ENCODE peak calls at places on chromosome 3, in ten cellular contexts. One of them, this sample, is unnamed.

GRCh38 chr3:70049761-70050160 is 50.2 kb downstream of the SAMMSON start:
- DNase-seq in fibroblast of lung: peak
- DNase-seq in neuronal stem cell: no peak
- DNase-seq in OCI-LY7: no peak
- DNase-seq in MM.1S: no peak
- DNase-seq in HCT116: no peak
- DNase-seq in endothelial cell of umbilical vein: peak
- DNase-seq in K562: no peak
- DNase-seq in IMR-90: peak
- DNase-seq in GM23338: peak
- DNase-seq in this sample: no peak

GRCh38 chr3:140128217-140129137 is 193.5 kb downstream of the CLSTN2 start:
- DNase-seq in IMR-90: peak
- DNase-seq in HCT116: peak
- DNase-seq in GM23338: peak
- DNase-seq in MM.1S: no peak
- DNase-seq in fibroblast of lung: no peak
- DNase-seq in endothelial cell of umbilical vein: peak
- DNase-seq in neuronal stem cell: peak
- DNase-seq in K562: peak
- DNase-seq in OCI-LY7: peak
- DNase-seq in this sample: peak

GRCh38 chr3:196969001-196969659 is 497 bp upstream of the PIGZ start:
- DNase-seq in OCI-LY7: peak
- DNase-seq in K562: peak
- DNase-seq in endothelial cell of umbilical vein: peak
- DNase-seq in fibroblast of lung: no peak
- DNase-seq in IMR-90: no peak
- DNase-seq in MM.1S: peak
- DNase-seq in HCT116: no peak
- DNase-seq in GM23338: peak
- DNase-seq in neuronal stem cell: no peak
- DNase-seq in this sample: peak

GRCh38 chr3:143090486-143090885 is 29.1 kb upstream of the CHST2 start:
- DNase-seq in K562: no peak
- DNase-seq in MM.1S: no peak
- DNase-seq in OCI-LY7: no peak
- DNase-seq in GM23338: no peak
- DNase-seq in neuronal stem cell: no peak
- DNase-seq in IMR-90: no peak
- DNase-seq in HCT116: no peak
- DNase-seq in endothelial cell of umbilical vein: no peak
- DNase-seq in fibroblast of lung: no peak
- DNase-seq in this sample: no peak

GRCh38 chr3:45917146-45917885 is 25.9 kb upstream of the CXCR6 start:
- DNase-seq in K562: no peak
- DNase-seq in MM.1S: no peak
- DNase-seq in neuronal stem cell: no peak
- DNase-seq in GM23338: no peak
- DNase-seq in OCI-LY7: no peak
- DNase-seq in fibroblast of lung: no peak
- DNase-seq in HCT116: no peak
- DNase-seq in endothelial cell of umbilical vein: no peak
- DNase-seq in IMR-90: no peak
- DNase-seq in this sample: peak

GRCh38 chr3:119481079-119481478 is 12.3 kb downstream of the POGLUT1 start:
- DNase-seq in GM23338: no peak
- DNase-seq in neuronal stem cell: no peak
- DNase-seq in HCT116: no peak
- DNase-seq in MM.1S: no peak
- DNase-seq in endothelial cell of umbilical vein: no peak
- DNase-seq in IMR-90: peak
- DNase-seq in fibroblast of lung: no peak
- DNase-seq in K562: no peak
- DNase-seq in OCI-LY7: no peak
- DNase-seq in this sample: no peak

GRCh38 chr3:34725774-34726173 is 913.6 kb upstream of the ARPP21 start:
- DNase-seq in OCI-LY7: no peak
- DNase-seq in neuronal stem cell: peak
- DNase-seq in HCT116: no peak
- DNase-seq in MM.1S: no peak
- DNase-seq in GM23338: no peak
- DNase-seq in IMR-90: no peak
- DNase-seq in K562: no peak
- DNase-seq in endothelial cell of umbilical vein: no peak
- DNase-seq in fibroblast of lung: no peak
- DNase-seq in this sample: no peak

GRCh38 chr3:126721246-126721645 is 17.2 kb downstream of the CHCHD6 start:
- DNase-seq in K562: no peak
- DNase-seq in MM.1S: no peak
- DNase-seq in IMR-90: no peak
- DNase-seq in OCI-LY7: no peak
- DNase-seq in HCT116: no peak
- DNase-seq in endothelial cell of umbilical vein: no peak
- DNase-seq in neuronal stem cell: no peak
- DNase-seq in GM23338: no peak
- DNase-seq in fibroblast of lung: no peak
- DNase-seq in this sample: no peak

GRCh38 chr3:10845240-10845761 is 29.3 kb downstream of the SLC6A11 start:
- DNase-seq in IMR-90: no peak
- DNase-seq in GM23338: no peak
- DNase-seq in neuronal stem cell: no peak
- DNase-seq in OCI-LY7: no peak
- DNase-seq in HCT116: no peak
- DNase-seq in K562: no peak
- DNase-seq in MM.1S: no peak
- DNase-seq in endothelial cell of umbilical vein: no peak
- DNase-seq in fibroblast of lung: no peak
- DNase-seq in this sample: no peak

DNA sequence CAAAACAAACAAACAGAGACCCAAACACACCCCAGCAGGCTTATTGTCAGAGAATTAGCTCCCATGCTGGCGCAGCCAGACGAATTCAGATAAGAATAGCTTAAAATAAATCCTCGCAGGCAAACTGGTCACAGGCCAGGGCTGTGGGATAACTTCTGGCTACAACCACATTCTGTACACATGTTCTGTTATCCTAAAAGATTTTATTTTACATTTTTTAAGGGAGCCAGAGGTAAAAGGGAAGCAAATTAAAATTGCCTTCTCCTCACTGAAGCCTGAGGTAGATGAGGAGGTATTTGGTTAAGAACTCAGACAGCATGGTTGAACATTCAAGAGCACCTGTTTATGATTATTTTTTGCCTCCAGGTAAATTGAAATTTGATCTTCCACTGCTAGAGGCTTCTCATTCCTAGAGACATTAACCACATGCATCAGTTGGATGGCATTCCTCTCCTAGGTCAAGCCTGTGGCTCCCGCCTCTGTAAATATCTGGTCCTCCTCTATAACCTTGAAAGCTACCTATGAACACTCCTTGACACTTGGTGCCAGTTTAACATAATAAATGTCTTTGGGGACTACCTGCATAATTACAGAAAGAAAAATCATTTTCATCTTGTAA is 190.3 kb downstream of the SATB1 start:
- DNase-seq in endothelial cell of umbilical vein: no peak
- DNase-seq in HCT116: no peak
- DNase-seq in fibroblast of lung: no peak
- DNase-seq in IMR-90: no peak
- DNase-seq in MM.1S: no peak
- DNase-seq in neuronal stem cell: no peak
- DNase-seq in K562: no peak
- DNase-seq in OCI-LY7: no peak
- DNase-seq in GM23338: peak
- DNase-seq in this sample: no peak
- H2AFZ ChIP-seq in endothelial cell of umbilical vein: no peak
- H2AFZ ChIP-seq in HCT116: no peak
- H2AFZ ChIP-seq in fibroblast of lung: no peak
- H2AFZ ChIP-seq in IMR-90: no peak
- H2AFZ ChIP-seq in MM.1S: no peak
- H2AFZ ChIP-seq in neuronal stem cell: no peak
- H2AFZ ChIP-seq in K562: no peak
- H2AFZ ChIP-seq in OCI-LY7: no peak
- H2AFZ ChIP-seq in GM23338: no peak
- H2AFZ ChIP-seq in this sample: no peak

DNA sequence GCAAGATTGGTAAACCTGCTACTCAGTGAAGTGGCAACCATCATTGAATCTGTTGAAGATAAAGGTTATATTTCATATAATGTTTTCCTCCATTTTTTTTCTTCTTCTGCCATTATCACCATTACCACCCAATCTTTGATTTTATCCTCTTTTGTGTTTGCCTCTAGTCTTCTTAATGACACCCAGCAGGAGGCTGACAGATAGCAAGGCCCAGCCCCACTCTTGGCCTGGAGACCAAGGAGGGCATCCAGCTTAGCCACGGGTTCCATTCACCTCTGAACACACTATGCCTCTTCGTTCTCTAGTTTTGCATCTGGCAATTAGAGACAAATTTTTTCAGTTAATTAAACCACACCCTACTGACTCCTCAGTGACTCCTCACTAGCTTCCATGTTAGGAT is 129.7 kb downstream of the TPRG1 start:
- DNase-seq in fibroblast of lung: no peak
- DNase-seq in IMR-90: no peak
- DNase-seq in MM.1S: no peak
- DNase-seq in GM23338: no peak
- DNase-seq in HCT116: no peak
- DNase-seq in endothelial cell of umbilical vein: no peak
- DNase-seq in neuronal stem cell: no peak
- DNase-seq in OCI-LY7: no peak
- DNase-seq in K562: no peak
- DNase-seq in this sample: no peak
- H3K4me3 ChIP-seq in fibroblast of lung: no peak
- H3K4me3 ChIP-seq in IMR-90: no peak
- H3K4me3 ChIP-seq in MM.1S: no peak
- H3K4me3 ChIP-seq in GM23338: no peak
- H3K4me3 ChIP-seq in HCT116: no peak
- H3K4me3 ChIP-seq in endothelial cell of umbilical vein: no peak
- H3K4me3 ChIP-seq in neuronal stem cell: no peak
- H3K4me3 ChIP-seq in OCI-LY7: no peak
- H3K4me3 ChIP-seq in K562: no peak
- H3K4me3 ChIP-seq in this sample: no peak

GRCh38 chr3:22980346-22980745 is 222.8 kb upstream of the UBE2E2 start:
- DNase-seq in GM23338: no peak
- DNase-seq in IMR-90: peak
- DNase-seq in HCT116: no peak
- DNase-seq in fibroblast of lung: peak
- DNase-seq in OCI-LY7: no peak
- DNase-seq in endothelial cell of umbilical vein: no peak
- DNase-seq in MM.1S: no peak
- DNase-seq in neuronal stem cell: no peak
- DNase-seq in K562: no peak
- DNase-seq in this sample: no peak

GRCh38 chr3:22981176-22981575 is 222.0 kb upstream of the UBE2E2 start:
- DNase-seq in IMR-90: no peak
- DNase-seq in neuronal stem cell: no peak
- DNase-seq in OCI-LY7: no peak
- DNase-seq in GM23338: no peak
- DNase-seq in endothelial cell of umbilical vein: no peak
- DNase-seq in K562: no peak
- DNase-seq in fibroblast of lung: peak
- DNase-seq in MM.1S: no peak
- DNase-seq in HCT116: no peak
- DNase-seq in this sample: no peak

GRCh38 chr3:22977042-22977441 is 226.1 kb upstream of the UBE2E2 start:
- DNase-seq in MM.1S: no peak
- DNase-seq in IMR-90: no peak
- DNase-seq in HCT116: no peak
- DNase-seq in K562: no peak
- DNase-seq in GM23338: no peak
- DNase-seq in endothelial cell of umbilical vein: no peak
- DNase-seq in fibroblast of lung: no peak
- DNase-seq in neuronal stem cell: no peak
- DNase-seq in OCI-LY7: no peak
- DNase-seq in this sample: no peak

GRCh38 chr3:22979581-22979980 is 223.5 kb upstream of the UBE2E2 start:
- DNase-seq in IMR-90: no peak
- DNase-seq in GM23338: no peak
- DNase-seq in K562: no peak
- DNase-seq in MM.1S: peak
- DNase-seq in OCI-LY7: no peak
- DNase-seq in neuronal stem cell: no peak
- DNase-seq in fibroblast of lung: no peak
- DNase-seq in HCT116: no peak
- DNase-seq in endothelial cell of umbilical vein: no peak
- DNase-seq in this sample: no peak

DNA sequence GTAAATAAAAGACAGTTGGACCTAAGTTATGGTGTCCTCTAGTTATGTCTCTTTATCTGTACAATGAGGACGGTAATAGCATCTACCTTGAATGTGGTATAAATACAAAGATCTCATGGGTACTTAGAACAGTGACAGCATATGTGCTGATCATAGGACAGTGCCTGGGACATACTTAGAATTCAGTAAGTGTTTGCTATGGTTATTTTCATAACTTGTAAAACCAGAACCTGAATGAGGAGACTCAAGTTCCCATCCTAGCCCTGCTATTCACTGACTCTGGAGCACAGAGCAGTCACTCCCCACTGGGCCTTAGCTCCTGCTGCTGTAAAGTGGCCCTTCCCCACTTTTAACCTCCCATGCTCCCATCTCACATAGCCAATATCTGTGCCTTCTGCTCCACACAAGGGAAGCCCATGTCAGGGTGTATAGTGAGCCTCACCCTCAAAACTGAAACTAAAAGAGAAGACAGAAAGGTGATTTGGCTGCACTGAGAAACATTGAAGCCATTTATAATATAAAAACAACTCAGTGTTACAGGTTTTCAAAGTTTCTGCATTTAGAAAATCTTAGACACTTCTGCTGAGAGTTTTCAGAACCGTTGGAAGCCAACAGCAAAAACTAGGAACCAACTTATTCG is 225.4 kb upstream of the UBE2E2 start:
- DNase-seq in HCT116: no peak
- DNase-seq in OCI-LY7: no peak
- DNase-seq in fibroblast of lung: no peak
- DNase-seq in endothelial cell of umbilical vein: no peak
- DNase-seq in IMR-90: no peak
- DNase-seq in MM.1S: peak
- DNase-seq in K562: no peak
- DNase-seq in GM23338: no peak
- DNase-seq in neuronal stem cell: no peak
- DNase-seq in this sample: no peak
- H2AFZ ChIP-seq in HCT116: no peak
- H2AFZ ChIP-seq in OCI-LY7: no peak
- H2AFZ ChIP-seq in fibroblast of lung: no peak
- H2AFZ ChIP-seq in endothelial cell of umbilical vein: no peak
- H2AFZ ChIP-seq in IMR-90: no peak
- H2AFZ ChIP-seq in MM.1S: peak
- H2AFZ ChIP-seq in K562: no peak
- H2AFZ ChIP-seq in GM23338: no peak
- H2AFZ ChIP-seq in neuronal stem cell: no peak
- H2AFZ ChIP-seq in this sample: no peak

GRCh38 chr3:161648071-161648470 is 151.5 kb downstream of the OTOL1 start:
- DNase-seq in MM.1S: no peak
- DNase-seq in K562: no peak
- DNase-seq in GM23338: no peak
- DNase-seq in IMR-90: no peak
- DNase-seq in neuronal stem cell: no peak
- DNase-seq in OCI-LY7: no peak
- DNase-seq in HCT116: no peak
- DNase-seq in endothelial cell of umbilical vein: no peak
- DNase-seq in fibroblast of lung: no peak
- DNase-seq in this sample: no peak
- H3K4me3 ChIP-seq in MM.1S: no peak
- H3K4me3 ChIP-seq in K562: no peak
- H3K4me3 ChIP-seq in GM23338: no peak
- H3K4me3 ChIP-seq in IMR-90: no peak
- H3K4me3 ChIP-seq in neuronal stem cell: no peak
- H3K4me3 ChIP-seq in OCI-LY7: no peak
- H3K4me3 ChIP-seq in HCT116: no peak
- H3K4me3 ChIP-seq in endothelial cell of umbilical vein: no peak
- H3K4me3 ChIP-seq in fibroblast of lung: no peak
- H3K4me3 ChIP-seq in this sample: no peak

GRCh38 chr3:178085817-178086123 is 450.5 kb upstream of the KCNMB2 start:
- DNase-seq in endothelial cell of umbilical vein: no peak
- DNase-seq in K562: no peak
- DNase-seq in neuronal stem cell: no peak
- DNase-seq in IMR-90: no peak
- DNase-seq in MM.1S: no peak
- DNase-seq in GM23338: no peak
- DNase-seq in OCI-LY7: no peak
- DNase-seq in HCT116: no peak
- DNase-seq in fibroblast of lung: no peak
- DNase-seq in this sample: no peak
- H2AFZ ChIP-seq in endothelial cell of umbilical vein: no peak
- H2AFZ ChIP-seq in K562: no peak
- H2AFZ ChIP-seq in neuronal stem cell: peak
- H2AFZ ChIP-seq in IMR-90: peak
- H2AFZ ChIP-seq in MM.1S: peak
- H2AFZ ChIP-seq in GM23338: peak
- H2AFZ ChIP-seq in OCI-LY7: no peak
- H2AFZ ChIP-seq in HCT116: no peak
- H2AFZ ChIP-seq in fibroblast of lung: peak
- H2AFZ ChIP-seq in this sample: peak

This sample was measured in DND-41.